ENCODE peak calls at places on chromosomes 13 and 19, in four cellular contexts. O, M, G and E are unnamed samples.

GRCh38 chr13:111227405-111227804 is 93.0 kb upstream of the TEX29 start:
- DNase-seq in O (no peak), M (no peak), G (no peak), E (no peak)

GRCh38 chr13:57857945-57858344 is 226.4 kb downstream of the PCDH17 start:
- DNase-seq in O (no peak), M (no peak), G (no peak), E (no peak)

GRCh38 chr13:28349371-28349770 is 145.6 kb downstream of the FLT1 start:
- DNase-seq in O (no peak), M (no peak), G (no peak), E (peak; percentile 31)

GRCh38 chr13:110290811-110291210 is 16.1 kb downstream of the COL4A1 start:
- DNase-seq in O (no peak), M (no peak), G (no peak), E (no peak)

GRCh38 chr13:98275711-98276171 is 98.7 kb upstream of the RNF113B start:
- DNase-seq in O (no peak), M (no peak), G (no peak), E (no peak)

GRCh38 chr19:7417671-7418324 is 69.1 kb downstream of the ARHGEF18 start:
- DNase-seq in O (no peak), M (no peak), G (peak; percentile 43), E (no peak)

GRCh38 chr19:6760606-6761005 is 6.6 kb downstream of the SH2D3A start:
- DNase-seq in O (no peak), M (no peak), G (no peak), E (no peak)

GRCh38 chr13:98976338-98976737 is 1.5 kb downstream of the DOCK9 start:
- DNase-seq in O (no peak), M (no peak), G (no peak), E (no peak)

GRCh38 chr19:3458595-3459284 is 21.6 kb downstream of the SMIM24 start:
- DNase-seq in O (no peak), M (no peak), G (no peak), E (peak; percentile 78)

GRCh38 chr19:3459322-3459881 is 20.9 kb downstream of the SMIM24 start:
- DNase-seq in O (no peak), M (no peak), G (peak; percentile 52), E (peak; percentile 95)

GRCh38 chr19:3457531-3458228 is 22.6 kb downstream of the SMIM24 start:
- DNase-seq in O (no peak), M (no peak), G (no peak), E (no peak)

GRCh38 chr19:3456925-3457530 is 23.3 kb downstream of the SMIM24 start:
- DNase-seq in O (no peak), M (no peak), G (no peak), E (no peak)

GRCh38 chr19:3458229-3458555 is 22.1 kb downstream of the SMIM24 start:
- DNase-seq in O (no peak), M (no peak), G (no peak), E (no peak)
- TF ChIP-seq MAX in O (no peak), M (no peak), G (no peak), E (no peak)

GRCh38 chr13:30305456-30305855 is 1.9 kb downstream of the KATNAL1 start:
- DNase-seq in O (no peak), M (no peak), G (no peak), E (no peak)

GRCh38 chr13:30307966-30308290 is 577 bp upstream of the KATNAL1 start:
- DNase-seq in O (no peak), M (no peak), G (no peak), E (no peak)

GRCh38 chr13:30308548-30308947 is 1.2 kb upstream of the KATNAL1 start:
- DNase-seq in O (no peak), M (no peak), G (peak; percentile 67), E (no peak)

GRCh38 chr13:30306762-30307193 is 573 bp downstream of the KATNAL1 start:
- DNase-seq in O (peak; percentile 95), M (peak; percentile 93), G (peak; percentile 78), E (peak; percentile 93)

DNA sequence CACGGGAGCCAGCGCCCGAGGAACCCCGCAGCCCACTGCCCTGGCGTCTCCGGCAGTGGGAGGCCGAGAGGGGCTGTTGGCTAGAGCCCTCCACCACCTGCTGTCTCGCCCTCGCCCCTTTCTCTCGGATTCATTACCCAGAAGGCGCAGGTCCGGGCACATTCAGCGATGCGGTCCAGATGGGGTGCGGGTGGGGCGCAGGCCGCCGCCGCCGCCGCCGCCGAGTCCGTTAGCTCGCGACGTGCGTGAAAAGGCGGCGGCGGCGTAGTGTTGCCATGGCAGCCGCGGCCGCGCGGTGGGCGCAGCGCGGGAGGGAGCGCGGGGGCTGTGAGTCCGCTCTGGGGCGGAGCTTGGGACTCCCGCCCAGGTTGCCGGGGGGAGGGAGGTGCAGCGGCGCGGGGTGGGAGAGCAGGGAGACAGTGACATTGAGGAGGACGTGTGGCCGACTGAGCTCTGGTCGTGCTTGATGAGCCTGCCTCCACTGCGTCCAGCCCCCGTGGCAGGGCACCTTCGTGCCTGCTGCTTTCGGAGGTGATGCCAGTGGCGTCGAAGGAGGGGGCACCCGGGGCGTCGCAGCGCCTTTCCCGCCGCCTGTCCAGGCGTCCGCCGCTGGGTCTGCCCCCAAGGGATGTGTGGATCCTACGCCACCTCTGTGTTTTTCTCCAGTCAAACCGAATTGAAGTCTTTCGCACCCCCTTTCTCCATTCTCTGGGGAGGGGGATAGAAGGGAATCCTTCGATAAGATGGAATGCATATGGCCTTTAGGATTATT is at the start of gene KATNAL1:
- DNase-seq in O (peak; percentile 83), M (peak; percentile 73), G (peak; percentile 84), E (peak; percentile 93)
- TF ChIP-seq TEAD4 in O (no peak), M (no peak), G (no peak), E (peak; percentile 37)

GRCh38 chr13:77515785-77516184 is 19.7 kb upstream of the SCEL start:
- DNase-seq in O (no peak), M (no peak), G (no peak), E (no peak)

GRCh38 chr13:77518266-77518665 is 17.2 kb upstream of the SCEL start:
- DNase-seq in O (no peak), M (no peak), G (no peak), E (no peak)

GRCh38 chr13:77514336-77514726 is 21.2 kb upstream of the SCEL start:
- DNase-seq in O (no peak), M (no peak), G (no peak), E (no peak)

GRCh38 chr13:77513719-77514335 is 21.7 kb upstream of the SCEL start:
- DNase-seq in O (no peak), M (no peak), G (no peak), E (no peak)

GRCh38 chr13:77516342-77516789 is 19.1 kb upstream of the SCEL start:
- DNase-seq in O (no peak), M (no peak), G (no peak), E (no peak)
- TF ChIP-seq MAX in O (no peak), M (no peak), G (no peak), E (no peak)

GRCh38 chr13:85277753-85278152 is 521.5 kb downstream of the SLITRK6 start:
- DNase-seq in O (no peak), M (no peak), G (no peak), E (no peak)

GRCh38 chr13:85283408-85283807 is 515.8 kb downstream of the SLITRK6 start:
- DNase-seq in O (no peak), M (no peak), G (no peak), E (no peak)

GRCh38 chr13:85284349-85284748 is 514.9 kb downstream of the SLITRK6 start:
- DNase-seq in O (no peak), M (no peak), G (no peak), E (no peak)

DNA sequence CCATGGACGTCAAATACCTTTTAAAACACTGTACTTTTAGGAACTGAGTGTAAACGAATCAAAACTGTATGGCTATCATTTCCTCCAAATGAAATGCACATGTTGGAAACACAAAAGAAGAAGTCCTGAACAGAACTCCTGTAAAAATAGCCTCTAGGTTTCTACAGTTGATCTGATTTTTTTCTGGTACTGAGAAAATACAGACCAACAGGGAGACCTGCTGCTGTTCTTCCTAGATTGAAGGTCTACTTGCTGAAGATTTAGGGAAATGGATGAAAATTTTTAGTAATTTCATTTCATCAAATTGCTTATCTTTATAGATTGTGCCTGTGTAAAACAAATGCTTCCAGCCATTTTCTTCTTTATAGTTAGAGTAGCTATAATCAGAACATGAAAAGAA is 520.4 kb downstream of the SLITRK6 start:
- DNase-seq in O (no peak), M (no peak), G (no peak), E (peak; percentile 68)
- TF ChIP-seq TEAD4 in O (no peak), M (no peak), G (no peak), E (peak; percentile 33)

DNA sequence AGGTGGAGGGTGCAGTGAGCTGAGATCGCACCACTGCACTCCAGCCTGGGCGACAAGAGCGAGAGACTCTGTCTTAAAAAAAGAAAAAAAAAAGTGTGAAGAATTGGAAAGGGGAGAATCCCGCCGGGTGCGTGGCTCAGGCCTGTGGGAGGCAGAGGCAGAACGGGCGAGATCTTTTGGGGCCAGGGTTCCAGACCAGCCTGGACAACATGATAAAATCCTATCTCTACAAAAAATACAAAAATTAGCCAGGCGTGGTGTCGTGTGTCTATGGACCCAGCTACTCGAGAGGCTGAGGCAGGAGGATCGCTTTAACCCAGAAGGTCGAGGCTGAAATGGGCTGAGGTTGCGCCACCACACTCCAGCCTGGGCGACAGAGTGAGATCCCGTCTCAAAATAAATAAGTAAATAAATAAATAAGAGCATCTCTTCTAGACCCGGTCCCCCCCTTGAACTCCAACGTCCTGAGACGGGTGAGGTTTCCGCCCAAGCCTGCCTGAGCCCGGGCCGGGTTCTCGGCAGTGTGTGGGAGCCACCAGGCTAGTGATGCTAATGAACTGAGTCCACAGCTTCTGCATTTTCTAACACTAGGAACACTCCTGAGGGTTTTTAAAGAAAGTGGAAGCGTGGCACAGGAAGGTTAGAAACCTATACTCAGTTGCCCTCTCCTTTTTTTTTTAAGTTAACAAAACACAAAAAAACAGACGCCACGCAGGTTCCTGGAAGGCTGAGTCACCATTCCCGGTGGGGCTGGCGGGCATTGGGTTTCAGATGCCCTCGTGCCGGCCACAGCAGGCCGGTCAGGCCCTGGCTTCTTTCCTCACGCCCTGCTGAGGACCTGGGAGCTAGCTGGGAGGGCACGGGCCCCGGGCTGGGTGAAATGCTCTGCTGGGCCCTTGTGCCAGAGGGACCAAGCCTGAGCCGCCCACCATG is 22.1 kb downstream of the GPX4 start:
- DNase-seq in O (no peak), M (no peak), G (no peak), E (no peak)
- TF ChIP-seq MAX in O (no peak), M (no peak), G (no peak), E (peak; percentile 98)